ENCODE peak calls at places on chromosomes 4 and X, in seven cellular contexts. R, P, J, S, W, C and G are unnamed samples.

GRCh38 chr4:31613946-31614623 is 893.9 kb downstream of the PCDH7 start:
- DNase-seq in P (no peak), W (no peak), C (no peak), R (no peak), S (no peak), J (no peak), G (no peak)

GRCh38 chr4:89196745-89197144 is 85.4 kb downstream of the TIGD2 start:
- DNase-seq in C (peak; percentile 5), W (no peak), S (no peak), P (no peak), R (no peak), J (no peak), G (no peak)

GRCh38 chrX:20056704-20057103 is 60.0 kb downstream of the MAP7D2 start:
- DNase-seq in S (no peak), C (no peak), R (no peak), W (no peak), P (no peak), J (peak; percentile 57), G (no peak)

GRCh38 chr4:100340534-100341364 is 150.5 kb upstream of the DDIT4L start:
- DNase-seq in P (no peak), R (no peak), W (no peak), S (no peak), C (peak; percentile 88), J (no peak), G (no peak)

GRCh38 chr4:3399277-3400194 is 42.2 kb upstream of the HGFAC start:
- DNase-seq in C (no peak), W (peak; percentile 12), J (no peak), R (no peak), S (peak; percentile 45), P (no peak), G (no peak)

GRCh38 chr4:139912423-139912822 is 241.6 kb downstream of the MAML3 start:
- DNase-seq in P (no peak), R (no peak), S (no peak), C (peak; percentile 67), W (no peak), J (no peak), G (no peak)

GRCh38 chr4:139210486-139210885 is 33.5 kb upstream of the ELF2 start:
- DNase-seq in P (no peak), R (no peak), J (no peak), C (no peak), S (no peak), W (no peak), G (no peak)

GRCh38 chr4:48489683-48490011 is 405 bp upstream of the ZAR1 start:
- DNase-seq in C (no peak), J (no peak), P (no peak), W (no peak), R (no peak), S (no peak), G (no peak)

GRCh38 chr4:99506781-99507180 is 4.0 kb upstream of the C4orf17 start:
- DNase-seq in C (no peak), J (no peak), S (no peak), R (no peak), W (no peak), P (no peak), G (no peak)

GRCh38 chr4:155608231-155608885 is 58.3 kb upstream of the GUCY1A1 start:
- DNase-seq in W (no peak), J (no peak), R (no peak), P (no peak), C (peak; percentile 40), S (peak; percentile 32), G (no peak)

GRCh38 chr4:3226467-3226866 is 22.5 kb upstream of the MSANTD1 start:
- DNase-seq in P (peak; percentile 51), J (no peak), C (no peak), W (no peak), R (no peak), S (no peak), G (peak; percentile 60)

GRCh38 chr4:122746485-122746965 is 14.0 kb downstream of the BBS12 start:
- DNase-seq in W (no peak), J (no peak), C (no peak), P (no peak), R (no peak), S (no peak), G (no peak)

GRCh38 chrX:10677490-10677889 is 57.1 kb upstream of the MID1 start:
- DNase-seq in C (peak; percentile 62), R (no peak), P (no peak), W (no peak), S (no peak), J (no peak), G (no peak)

GRCh38 chr4:56414135-56414675 is 21.2 kb downstream of the PPAT start:
- DNase-seq in C (peak; percentile 31), J (no peak), W (no peak), S (no peak), P (no peak), R (no peak), G (no peak)

GRCh38 chr4:110275871-110276270 is 77.5 kb upstream of the ELOVL6 start:
- DNase-seq in W (no peak), S (no peak), J (no peak), R (no peak), P (no peak), C (peak; percentile 38), G (no peak)

GRCh38 chrX:137215467-137215866 is 181.7 kb upstream of the GPR101 start:
- DNase-seq in J (no peak), P (no peak), C (no peak), S (no peak), W (no peak), R (no peak), G (no peak)

GRCh38 chr4:105343523-105343931 is 130.3 kb downstream of the PPA2 start:
- DNase-seq in R (no peak), W (no peak), P (no peak), C (peak; percentile 15), J (no peak), S (no peak), G (no peak)

GRCh38 chrX:9166566-9166909 is 132.6 kb upstream of the FAM9B start:
- DNase-seq in W (no peak), P (no peak), S (no peak), R (no peak), J (no peak), C (peak; percentile 49), G (no peak)

GRCh38 chrX:142804085-142804484 is 221.6 kb upstream of the SPANXN4 start:
- DNase-seq in S (no peak), C (no peak), R (no peak), J (no peak), P (no peak), W (no peak), G (no peak)
- TF ChIP-seq CTCF in S (no peak), C (no peak), R (peak; percentile 22), J (no peak), P (no peak), W (no peak), G (no peak)

GRCh38 chr4:1021386-1022050 is 10.1 kb downstream of the FGFRL1 start:
- DNase-seq in S (no peak), J (no peak), W (no peak), P (no peak), C (no peak), R (no peak), G (no peak)
- TF ChIP-seq CTCF in S (no peak), J (no peak), W (no peak), P (no peak), C (no peak), R (no peak), G (no peak)

GRCh38 chrX:39150210-39150609 is 349.0 kb downstream of the MID1IP1 start:
- DNase-seq in J (no peak), R (no peak), S (no peak), P (no peak), C (no peak), W (no peak), G (no peak)

GRCh38 chrX:39149761-39150160 is 348.5 kb downstream of the MID1IP1 start:
- DNase-seq in P (peak; percentile 79), S (peak; percentile 47), W (peak; percentile 78), C (peak; percentile 43), J (peak; percentile 3), R (peak; percentile 44), G (peak; percentile 84)

GRCh38 chrX:39157006-39157405 is 355.7 kb downstream of the MID1IP1 start:
- DNase-seq in S (no peak), C (no peak), W (no peak), J (no peak), P (no peak), R (no peak), G (no peak)

GRCh38 chrX:39150621-39151020 is 349.4 kb downstream of the MID1IP1 start:
- DNase-seq in C (no peak), R (no peak), P (no peak), S (no peak), W (no peak), J (no peak), G (no peak)

GRCh38 chrX:39152106-39152649 is 350.9 kb downstream of the MID1IP1 start:
- DNase-seq in R (peak; percentile 50), P (peak; percentile 60), C (no peak), W (no peak), J (peak; percentile 12), S (no peak), G (peak; percentile 59)
- TF ChIP-seq CTCF in R (peak; percentile 66), P (peak; percentile 30), C (peak; percentile 38), W (no peak), J (no peak), S (peak; percentile 35), G (peak; percentile 45)

GRCh38 chr4:7800996-7801395 is 138.7 kb downstream of the AFAP1 start:
- DNase-seq in P (no peak), S (no peak), W (no peak), C (no peak), R (no peak), J (no peak), G (no peak)
- TF ChIP-seq CTCF in P (no peak), S (no peak), W (no peak), C (no peak), R (no peak), J (no peak), G (no peak)

GRCh38 chrX:102651968-102652744 is 873 bp downstream of the GPRASP1 start:
- DNase-seq in J (no peak), R (no peak), P (no peak), C (peak; percentile 33), S (peak; percentile 46), W (peak; percentile 69), G (no peak)
- TF ChIP-seq CTCF in J (no peak), R (peak; percentile 56), P (no peak), C (peak; percentile 56), S (peak; percentile 46), W (peak; percentile 62), G (peak; percentile 40)

GRCh38 chrX:40146471-40147398 is 49.0 kb upstream of the BCOR start:
- DNase-seq in R (no peak), C (no peak), W (peak; percentile 57), P (peak; percentile 42), J (peak; percentile 8), S (peak; percentile 26), G (peak; percentile 65)
- TF ChIP-seq CTCF in R (no peak), C (no peak), W (no peak), P (no peak), J (no peak), S (no peak), G (no peak)

GRCh38 chrX:24301060-24301459 is 12.8 kb downstream of the SUPT20HL2 start:
- DNase-seq in W (no peak), C (no peak), P (no peak), S (no peak), R (no peak), J (no peak), G (no peak)
- TF ChIP-seq CTCF in W (no peak), C (no peak), P (no peak), S (no peak), R (no peak), J (no peak), G (no peak)